ENCODE peak calls at places on chromosomes 16 and 17, in four cellular contexts. T, Y, G and D are unnamed samples.

GRCh38 chr17:82965371-82965770 is 114.0 kb upstream of the METRNL start:
- DNase-seq in T (no peak), Y (no peak), G (no peak), D (no peak)

GRCh38 chr16:56688762-56689161 is 6.5 kb downstream of the MT1X start:
- DNase-seq in T (no peak), Y (no peak), G (no peak), D (no peak)

GRCh38 chr17:50274142-50274944 is at the start of gene TMEM92:
- DNase-seq in T (peak), Y (no peak), G (peak), D (no peak)

GRCh38 chr16:27618140-27618539 is 68.2 kb downstream of the KATNIP start:
- DNase-seq in T (no peak), Y (no peak), G (no peak), D (no peak)

GRCh38 chr16:69029121-69029520 is 76.3 kb upstream of the HAS3 start:
- DNase-seq in T (no peak), Y (no peak), G (no peak), D (no peak)

GRCh38 chr16:4938683-4939030 is 1.7 kb upstream of the PPL start:
- DNase-seq in T (no peak), Y (no peak), G (no peak), D (no peak)

GRCh38 chr16:66959645-66960177 is 1.4 kb upstream of the CES3 start:
- DNase-seq in T (peak), Y (no peak), G (no peak), D (peak)

GRCh38 chr16:27311449-27311831 is 2.3 kb upstream of the IL4R start:
- DNase-seq in T (no peak), Y (no peak), G (peak), D (no peak)

GRCh38 chr16:11603331-11603750 is 16.6 kb upstream of the LITAF start:
- DNase-seq in T (no peak), Y (no peak), G (no peak), D (no peak)

GRCh38 chr17:30605523-30605922 is 128.3 kb downstream of the GOSR1 start:
- DNase-seq in T (no peak), Y (no peak), G (no peak), D (no peak)

GRCh38 chr17:46811978-46812583 is 6.4 kb downstream of the WNT3 start:
- DNase-seq in T (no peak), Y (peak), G (peak), D (no peak)

GRCh38 chr16:57677622-57678369 is 9.7 kb downstream of the ADGRG3 start:
- DNase-seq in T (no peak), Y (peak), G (no peak), D (no peak)

GRCh38 chr17:72984145-72984924 is 108.2 kb downstream of the SLC39A11 start:
- DNase-seq in T (no peak), Y (peak), G (peak), D (no peak)